ENCODE peak calls at places on chromosomes 5 and 9, in six cellular contexts. J, C, M, N, P and G are unnamed samples.

GRCh38 chr5:80192507-80193241 is 63.2 kb downstream of the SERINC5 start:
- DNase-seq in J (no peak), M (peak), N (no peak), P (no peak), C (no peak), G (no peak)

GRCh38 chr9:110217656-110218099 is 9.7 kb upstream of the C9orf152 start:
- DNase-seq in C (no peak), J (peak), N (no peak), M (peak), P (no peak), G (no peak)

GRCh38 chr5:114255275-114255674 is 106.6 kb upstream of the KCNN2 start:
- DNase-seq in C (no peak), M (no peak), P (no peak), J (no peak), N (no peak), G (no peak)

GRCh38 chr9:89295400-89295799 is 15.6 kb upstream of the CKS2 start:
- DNase-seq in J (no peak), N (no peak), C (no peak), P (no peak), M (no peak), G (no peak)

GRCh38 chr5:26647781-26648180 is 390.6 kb downstream of the CDH9 start:
- DNase-seq in N (no peak), J (no peak), C (no peak), M (no peak), P (no peak), G (no peak)

GRCh38 chr5:170746081-170746951 is 37.2 kb upstream of the GABRP start:
- DNase-seq in P (no peak), C (no peak), M (no peak), J (no peak), N (no peak), G (no peak)

GRCh38 chr9:107378031-107378430 is 95.0 kb downstream of the RAD23B start:
- DNase-seq in P (no peak), J (no peak), N (no peak), M (no peak), C (no peak), G (no peak)

GRCh38 chr5:122447941-122448340 is 135.9 kb downstream of the SNCAIP start:
- DNase-seq in J (no peak), P (no peak), M (no peak), N (no peak), C (no peak), G (no peak)

GRCh38 chr9:70044450-70045307 is 1.0 kb downstream of the MAMDC2 start:
- DNase-seq in N (peak), J (no peak), C (peak), M (peak), P (no peak), G (no peak)

GRCh38 chr5:51495672-51496071 is 112.4 kb downstream of the ISL1 start:
- DNase-seq in C (no peak), M (peak), P (no peak), N (no peak), J (peak), G (no peak)